ENCODE peak calls at places on chromosome 13, in four cellular contexts. One of them, this sample, is unnamed.

GRCh38 chr13:30730526-30730925 is 4.8 kb upstream of the ALOX5AP start:
- DNase-seq in cardiac fibroblast: no peak
- DNase-seq in spleen: no peak
- DNase-seq in left lung: no peak
- DNase-seq in this sample: peak; percentile 64

GRCh38 chr13:73090116-73090811 is 31.5 kb downstream of the KLF5 start:
- DNase-seq in cardiac fibroblast: peak; percentile 85
- DNase-seq in spleen: no peak
- DNase-seq in left lung: no peak
- DNase-seq in this sample: no peak

GRCh38 chr13:103634066-103634465 is 567.8 kb upstream of the SLC10A2 start:
- DNase-seq in cardiac fibroblast: no peak
- DNase-seq in spleen: no peak
- DNase-seq in left lung: no peak
- DNase-seq in this sample: no peak

GRCh38 chr13:30708541-30708940 is 26.8 kb upstream of the ALOX5AP start:
- DNase-seq in cardiac fibroblast: peak; percentile 78
- DNase-seq in spleen: no peak
- DNase-seq in left lung: no peak
- DNase-seq in this sample: no peak

GRCh38 chr13:32659736-32660135 is 73.5 kb downstream of the PDS5B start:
- DNase-seq in left lung: no peak
- DNase-seq in spleen: no peak
- DNase-seq in cardiac fibroblast: peak; percentile 25
- DNase-seq in this sample: no peak

GRCh38 chr13:44474122-44474910 is 100.7 kb downstream of the SERP2 start:
- DNase-seq in left lung: no peak
- DNase-seq in cardiac fibroblast: peak; percentile 25
- DNase-seq in spleen: no peak
- DNase-seq in this sample: no peak

GRCh38 chr13:99151516-99151915 is 49.1 kb upstream of the UBAC2 start:
- DNase-seq in spleen: no peak
- DNase-seq in cardiac fibroblast: peak; percentile 84
- DNase-seq in left lung: no peak
- DNase-seq in this sample: no peak

GRCh38 chr13:62209539-62209938 is 793.9 kb upstream of the PCDH20 start:
- DNase-seq in cardiac fibroblast: no peak
- DNase-seq in spleen: no peak
- DNase-seq in left lung: no peak
- DNase-seq in this sample: no peak

GRCh38 chr13:31827707-31828106 is 88.4 kb downstream of the RXFP2 start:
- DNase-seq in left lung: no peak
- DNase-seq in cardiac fibroblast: no peak
- DNase-seq in spleen: no peak
- DNase-seq in this sample: no peak

GRCh38 chr13:100363351-100363750 is 225.2 kb downstream of the GGACT start:
- DNase-seq in left lung: no peak
- DNase-seq in spleen: no peak
- DNase-seq in cardiac fibroblast: peak; percentile 50
- DNase-seq in this sample: no peak

GRCh38 chr13:20337894-20338551 is 105.9 kb upstream of the GJB6 start:
- DNase-seq in cardiac fibroblast: no peak
- DNase-seq in left lung: no peak
- DNase-seq in spleen: no peak
- DNase-seq in this sample: no peak

GRCh38 chr13:112955956-112956355 is 13.1 kb upstream of the MCF2L start:
- DNase-seq in cardiac fibroblast: no peak
- DNase-seq in left lung: no peak
- DNase-seq in spleen: peak; percentile 29
- DNase-seq in this sample: peak; percentile 9

GRCh38 chr13:39417643-39418042 is 185.3 kb downstream of the LHFPL6 start:
- DNase-seq in cardiac fibroblast: peak; percentile 84
- DNase-seq in spleen: no peak
- DNase-seq in left lung: no peak
- DNase-seq in this sample: peak; percentile 37

GRCh38 chr13:72782717-72783116 is 784 bp downstream of the PIBF1 start:
- DNase-seq in cardiac fibroblast: peak; percentile 49
- DNase-seq in spleen: no peak
- DNase-seq in left lung: no peak
- DNase-seq in this sample: no peak

GRCh38 chr13:34469212-34469983 is 472.7 kb upstream of the NBEA start:
- DNase-seq in left lung: no peak
- DNase-seq in spleen: no peak
- DNase-seq in cardiac fibroblast: peak; percentile 25
- DNase-seq in this sample: no peak

GRCh38 chr13:114145256-114145655 is 12.8 kb upstream of the RASA3 start:
- DNase-seq in left lung: no peak
- DNase-seq in spleen: no peak
- DNase-seq in cardiac fibroblast: no peak
- DNase-seq in this sample: no peak

GRCh38 chr13:95607363-95607762 is 37.1 kb downstream of the DZIP1 start:
- DNase-seq in spleen: no peak
- DNase-seq in left lung: no peak
- DNase-seq in cardiac fibroblast: peak; percentile 87
- DNase-seq in this sample: no peak

GRCh38 chr13:45224181-45224580 is 23.3 kb upstream of the KCTD4 start:
- DNase-seq in spleen: no peak
- DNase-seq in cardiac fibroblast: no peak
- DNase-seq in left lung: no peak
- DNase-seq in this sample: no peak

GRCh38 chr13:39038569-39038898 is 278 bp downstream of the NHLRC3 start:
- DNase-seq in spleen: no peak
- DNase-seq in cardiac fibroblast: peak; percentile 37
- DNase-seq in left lung: peak; percentile 81
- DNase-seq in this sample: no peak

GRCh38 chr13:97121894-97122293 is 100.2 kb upstream of the MBNL2 start:
- DNase-seq in left lung: no peak
- DNase-seq in cardiac fibroblast: peak; percentile 34
- DNase-seq in spleen: no peak
- DNase-seq in this sample: no peak

GRCh38 chr13:68066879-68067513 is 836.9 kb upstream of the PCDH9 start:
- DNase-seq in cardiac fibroblast: no peak
- DNase-seq in left lung: no peak
- DNase-seq in spleen: no peak
- DNase-seq in this sample: no peak

GRCh38 chr13:36973621-36974268 is 25.4 kb downstream of the ALG5 start:
- DNase-seq in left lung: no peak
- DNase-seq in spleen: no peak
- DNase-seq in cardiac fibroblast: no peak
- DNase-seq in this sample: no peak

DNA sequence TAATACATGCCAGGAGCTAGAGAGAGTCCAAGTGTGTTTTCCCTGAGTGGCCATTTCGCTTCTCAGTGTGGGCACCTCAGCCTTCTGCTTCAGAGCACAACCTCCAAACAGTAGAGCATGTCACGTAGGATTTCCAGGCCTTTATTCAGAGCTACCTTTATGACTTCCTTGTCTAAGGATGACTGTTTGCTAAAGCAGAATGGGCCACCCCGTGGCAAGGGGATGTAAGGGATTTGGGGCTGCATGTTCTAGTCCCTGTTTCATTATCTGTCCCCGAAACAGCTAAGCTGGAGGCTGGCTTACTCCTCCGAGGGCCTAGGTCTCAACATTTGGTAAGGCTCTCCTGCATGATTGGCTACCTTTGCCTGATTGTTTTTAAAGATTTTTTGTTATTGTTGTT is 6.0 kb downstream of the RNASEH2B start:
- DNase-seq in cardiac fibroblast: no peak
- DNase-seq in spleen: no peak
- DNase-seq in left lung: no peak
- DNase-seq in this sample: no peak
- TF ChIP-seq CTCF in cardiac fibroblast: no peak
- TF ChIP-seq CTCF in spleen: no peak
- TF ChIP-seq CTCF in left lung: no peak
- TF ChIP-seq CTCF in this sample: no peak

GRCh38 chr13:110471833-110472162 is 89.7 kb downstream of the RAB20 start:
- DNase-seq in spleen: peak; percentile 87
- DNase-seq in cardiac fibroblast: peak; percentile 81
- DNase-seq in left lung: no peak
- DNase-seq in this sample: peak; percentile 46
- H3K4me3 ChIP-seq in spleen: no peak overlapping the region
- H3K4me3 ChIP-seq in cardiac fibroblast: no peak overlapping the region
- H3K4me3 ChIP-seq in left lung: no peak overlapping the region
- H3K4me3 ChIP-seq in this sample: no peak overlapping the region

DNA sequence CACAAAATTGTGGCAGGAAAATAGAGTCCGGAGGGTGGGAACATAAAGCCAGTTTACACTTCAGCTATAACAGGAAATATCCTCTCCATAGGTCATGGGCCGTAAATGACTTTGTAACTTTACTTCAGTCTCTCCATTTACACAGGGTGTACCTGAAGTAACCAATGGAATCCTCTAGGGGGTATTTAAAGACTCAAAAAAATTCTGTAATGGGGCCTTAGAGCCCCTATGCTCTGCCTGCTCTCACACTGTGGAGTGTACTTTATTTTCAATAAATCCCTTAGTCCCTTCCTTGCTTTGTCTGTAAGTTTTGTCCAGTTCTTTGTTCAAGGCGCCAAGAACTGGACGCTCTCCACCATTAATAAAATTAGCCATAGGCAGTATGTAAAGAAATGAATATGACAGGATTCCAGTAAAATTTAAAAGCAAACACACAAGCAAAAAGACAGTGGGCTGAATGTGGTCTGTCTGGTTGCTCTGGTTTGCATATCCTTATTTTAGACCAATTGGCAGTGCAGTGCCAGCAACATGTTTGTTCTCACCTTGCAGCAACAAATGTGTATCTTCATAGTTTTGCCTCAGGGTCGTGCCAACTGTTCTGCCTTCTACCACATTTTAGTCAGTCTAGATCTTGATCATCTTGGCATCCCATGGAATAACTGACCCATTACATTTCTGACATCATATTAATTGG is 801.5 kb upstream of the SPRY2 start:
- DNase-seq in cardiac fibroblast: no peak
- DNase-seq in spleen: no peak
- DNase-seq in left lung: no peak
- DNase-seq in this sample: no peak
- TF ChIP-seq CTCF in cardiac fibroblast: no peak
- TF ChIP-seq CTCF in spleen: no peak
- TF ChIP-seq CTCF in left lung: no peak
- TF ChIP-seq CTCF in this sample: no peak

GRCh38 chr13:27168870-27169525 is 2.6 kb downstream of the USP12 start:
- DNase-seq in left lung: no peak
- DNase-seq in cardiac fibroblast: peak; percentile 14
- DNase-seq in spleen: no peak
- DNase-seq in this sample: no peak
- H3K4me3 ChIP-seq in left lung: no peak overlapping the region
- H3K4me3 ChIP-seq in cardiac fibroblast: no peak overlapping the region
- H3K4me3 ChIP-seq in spleen: peak overlapping the region; percentile 71
- H3K4me3 ChIP-seq in this sample: no peak overlapping the region

GRCh38 chr13:93144031-93144430 is 82.6 kb upstream of the GPC6 start:
- DNase-seq in cardiac fibroblast: no peak
- DNase-seq in left lung: no peak
- DNase-seq in spleen: no peak
- DNase-seq in this sample: no peak
- TF ChIP-seq CTCF in cardiac fibroblast: no peak
- TF ChIP-seq CTCF in left lung: no peak
- TF ChIP-seq CTCF in spleen: no peak
- TF ChIP-seq CTCF in this sample: no peak

GRCh38 chr13:75372923-75373841 is 108.8 kb downstream of the TBC1D4 start:
- DNase-seq in spleen: no peak
- DNase-seq in left lung: no peak
- DNase-seq in cardiac fibroblast: peak; percentile 33
- DNase-seq in this sample: no peak
- H3K4me3 ChIP-seq in spleen: no peak overlapping the region
- H3K4me3 ChIP-seq in left lung: no peak overlapping the region
- H3K4me3 ChIP-seq in cardiac fibroblast: no peak overlapping the region
- H3K4me3 ChIP-seq in this sample: no peak overlapping the region

This sample was measured in dorsolateral prefrontal cortex.